ENCODE peak calls at places on chromosome 13, in nine cellular contexts. W is PC-3, N is bronchial epithelial cell, Z is body of pancreas, J is fibroblast of mammary gland, D is tibial artery, X is Caco-2, I is suprapubic skin, V is BE2C. F is an unnamed sample.

GRCh38 chr13:30331331-30331771 is 24.0 kb upstream of the KATNAL1 start:
- DNase-seq in Z (no peak), V (no peak), D (no peak), X (no peak), N (no peak), I (no peak), J (no peak), W (no peak), F (no peak)

GRCh38 chr13:101706651-101707050 is 254.2 kb downstream of the ITGBL1 start:
- DNase-seq in I (no peak), Z (no peak), X (no peak), V (no peak), W (peak), N (peak), J (peak), D (no peak), F (peak)

GRCh38 chr13:50512602-50513527 is 330.6 kb downstream of the DLEU7 start:
- DNase-seq in J (peak), I (peak), W (peak), V (no peak), N (no peak), Z (no peak), D (peak), X (no peak), F (peak)

GRCh38 chr13:61040180-61040579 is 375.5 kb downstream of the PCDH20 start:
- DNase-seq in V (no peak), D (no peak), J (no peak), I (no peak), X (no peak), W (no peak), N (no peak), Z (no peak), F (no peak)

GRCh38 chr13:44795176-44795575 is 194.1 kb downstream of the NUFIP1 start:
- DNase-seq in D (no peak), J (peak), W (no peak), N (no peak), V (no peak), X (no peak), Z (no peak), I (no peak), F (peak)

GRCh38 chr13:71590654-71591148 is 276.3 kb downstream of the DACH1 start:
- DNase-seq in J (no peak), V (no peak), X (no peak), W (no peak), N (no peak), Z (no peak), I (no peak), D (no peak), F (no peak)

GRCh38 chr13:93847162-93847561 is 620.6 kb downstream of the GPC6 start:
- DNase-seq in W (peak), V (no peak), Z (no peak), I (no peak), N (peak), X (no peak), D (no peak), J (peak), F (peak)

GRCh38 chr13:101416181-101417042 is at the start of gene NALCN:
- DNase-seq in I (no peak), W (peak), X (no peak), J (no peak), Z (peak), V (peak), D (peak), N (no peak), F (peak)

GRCh38 chr13:85575110-85575509 is 224.1 kb downstream of the SLITRK6 start:
- DNase-seq in N (no peak), J (no peak), D (no peak), Z (no peak), V (peak), X (no peak), I (no peak), W (no peak), F (no peak)

GRCh38 chr13:114110091-114110829 is 22.2 kb downstream of the RASA3 start:
- DNase-seq in X (peak), V (peak), N (no peak), Z (no peak), D (peak), J (peak), I (no peak), W (no peak), F (no peak)
- TF ChIP-seq CTCF in X (no peak), V (peak), N (no peak), Z (no peak), D (no peak), J (no peak), I (no peak), W (no peak), F (no peak)

DNA sequence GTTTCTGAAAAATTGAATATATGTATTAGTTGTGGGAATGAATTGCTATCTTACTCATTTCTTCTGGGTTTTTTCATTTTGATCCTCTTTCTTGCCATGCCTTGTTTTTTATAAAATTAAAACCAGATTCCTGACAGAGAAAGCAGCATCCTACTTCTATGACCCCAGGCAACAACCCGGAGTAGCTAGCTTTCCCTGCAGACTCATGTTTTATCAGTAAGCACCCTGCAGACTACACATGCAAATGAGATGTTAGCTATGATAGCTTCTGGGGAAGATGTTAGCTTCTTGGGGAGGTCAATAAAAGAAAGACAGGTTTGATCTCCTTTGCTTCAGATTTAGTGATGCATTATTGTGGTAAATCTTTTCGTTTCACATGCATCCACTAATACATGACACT is 1598.6 kb downstream of the SLITRK5 start:
- DNase-seq in I (no peak), W (no peak), V (peak), D (no peak), N (no peak), Z (no peak), X (no peak), J (no peak), F (no peak)
- H3K4me3 ChIP-seq in I (no peak), W (no peak), V (no peak), D (no peak), N (no peak), Z (no peak), X (no peak), J (no peak), F (no peak)

GRCh38 chr13:52665325-52665724 is 12.7 kb downstream of the SUGT1 start:
- DNase-seq in Z (no peak), W (peak), D (no peak), V (peak), X (no peak), N (peak), J (peak), I (no peak), F (peak)
- TF ChIP-seq CTCF in Z (no peak), W (peak), D (no peak), V (peak), X (peak), N (peak), J (peak), I (peak), F (peak)

GRCh38 chr13:76019421-76020044 is 383.4 kb downstream of the LMO7 start:
- DNase-seq in D (no peak), J (peak), V (peak), W (peak), Z (no peak), X (no peak), N (no peak), I (no peak), F (no peak)
- H3K4me3 ChIP-seq in D (no peak), J (no peak), V (no peak), W (no peak), Z (no peak), X (no peak), N (no peak), I (no peak), F (no peak)

GRCh38 chr13:31824705-31825512 is 85.6 kb downstream of the RXFP2 start:
- DNase-seq in D (no peak), W (peak), X (no peak), N (peak), V (peak), Z (no peak), I (no peak), J (peak), F (peak)
- TF ChIP-seq CTCF in D (peak), W (peak), X (no peak), N (no peak), V (peak), Z (no peak), I (peak), J (peak), F (no peak)

GRCh38 chr13:40963927-40964326 is 55.2 kb downstream of the ELF1 start:
- DNase-seq in X (no peak), N (peak), J (peak), Z (no peak), V (no peak), I (no peak), W (peak), D (no peak), F (peak)
- H3K4me3 ChIP-seq in X (no peak), N (no peak), J (no peak), Z (no peak), V (no peak), I (no peak), W (no peak), D (no peak), F (no peak)